ENCODE peak calls at places on chromosomes 4 and X, in eight cellular contexts. One of them, this sample, is unnamed.

GRCh38 chr4:173332963-173333657 is 1.0 kb downstream of the HMGB2 start:
- DNase-seq in activated CD4-positive, alpha-beta T cell treated with anti-CD3 and anti-CD28 coated beads for 24 hours: no peak
- DNase-seq in stimulated activated CD8-positive, alpha-beta memory T cell treated with anti-CD3 and anti-CD28 coated beads, Interleukin-7, amount 100 ng/mL, for 24 hours: no peak
- DNase-seq in hepatocyte: no peak
- DNase-seq in cardiac fibroblast: peak
- DNase-seq in H7: peak
- DNase-seq in NCI-H82: no peak
- DNase-seq in naive thymus-derived CD4-positive, alpha-beta T cell: no peak
- DNase-seq in this sample: no peak

GRCh38 chr4:113499696-113500095 is 261.8 kb downstream of the CAMK2D start:
- DNase-seq in activated CD4-positive, alpha-beta T cell treated with anti-CD3 and anti-CD28 coated beads for 24 hours: no peak
- DNase-seq in stimulated activated CD8-positive, alpha-beta memory T cell treated with anti-CD3 and anti-CD28 coated beads, Interleukin-7, amount 100 ng/mL, for 24 hours: no peak
- DNase-seq in hepatocyte: peak
- DNase-seq in cardiac fibroblast: peak
- DNase-seq in H7: no peak
- DNase-seq in NCI-H82: no peak
- DNase-seq in naive thymus-derived CD4-positive, alpha-beta T cell: no peak
- DNase-seq in this sample: no peak

GRCh38 chrX:107537815-107538214 is 88.4 kb downstream of the FRMPD3 start:
- DNase-seq in activated CD4-positive, alpha-beta T cell treated with anti-CD3 and anti-CD28 coated beads for 24 hours: peak
- DNase-seq in stimulated activated CD8-positive, alpha-beta memory T cell treated with anti-CD3 and anti-CD28 coated beads, Interleukin-7, amount 100 ng/mL, for 24 hours: peak
- DNase-seq in hepatocyte: peak
- DNase-seq in cardiac fibroblast: peak
- DNase-seq in H7: peak
- DNase-seq in NCI-H82: peak
- DNase-seq in naive thymus-derived CD4-positive, alpha-beta T cell: peak
- DNase-seq in this sample: no peak

GRCh38 chr4:23614284-23614892 is 275.5 kb downstream of the PPARGC1A start:
- DNase-seq in activated CD4-positive, alpha-beta T cell treated with anti-CD3 and anti-CD28 coated beads for 24 hours: no peak
- DNase-seq in stimulated activated CD8-positive, alpha-beta memory T cell treated with anti-CD3 and anti-CD28 coated beads, Interleukin-7, amount 100 ng/mL, for 24 hours: no peak
- DNase-seq in hepatocyte: peak
- DNase-seq in cardiac fibroblast: peak
- DNase-seq in H7: peak
- DNase-seq in NCI-H82: peak
- DNase-seq in naive thymus-derived CD4-positive, alpha-beta T cell: no peak
- DNase-seq in this sample: no peak

GRCh38 chr4:1460967-1461868 is 55.0 kb upstream of the NKX1-1 start:
- DNase-seq in activated CD4-positive, alpha-beta T cell treated with anti-CD3 and anti-CD28 coated beads for 24 hours: no peak
- DNase-seq in stimulated activated CD8-positive, alpha-beta memory T cell treated with anti-CD3 and anti-CD28 coated beads, Interleukin-7, amount 100 ng/mL, for 24 hours: no peak
- DNase-seq in hepatocyte: no peak
- DNase-seq in cardiac fibroblast: no peak
- DNase-seq in H7: peak
- DNase-seq in NCI-H82: no peak
- DNase-seq in naive thymus-derived CD4-positive, alpha-beta T cell: no peak
- DNase-seq in this sample: no peak

GRCh38 chr4:1576961-1577814 is 106.9 kb downstream of the FAM53A start:
- DNase-seq in activated CD4-positive, alpha-beta T cell treated with anti-CD3 and anti-CD28 coated beads for 24 hours: no peak
- DNase-seq in stimulated activated CD8-positive, alpha-beta memory T cell treated with anti-CD3 and anti-CD28 coated beads, Interleukin-7, amount 100 ng/mL, for 24 hours: no peak
- DNase-seq in hepatocyte: no peak
- DNase-seq in cardiac fibroblast: no peak
- DNase-seq in H7: peak
- DNase-seq in NCI-H82: peak
- DNase-seq in naive thymus-derived CD4-positive, alpha-beta T cell: no peak
- DNase-seq in this sample: no peak

GRCh38 chr4:1898007-1898406 is 26.8 kb downstream of the NSD2 start:
- DNase-seq in activated CD4-positive, alpha-beta T cell treated with anti-CD3 and anti-CD28 coated beads for 24 hours: no peak
- DNase-seq in stimulated activated CD8-positive, alpha-beta memory T cell treated with anti-CD3 and anti-CD28 coated beads, Interleukin-7, amount 100 ng/mL, for 24 hours: no peak
- DNase-seq in hepatocyte: no peak
- DNase-seq in cardiac fibroblast: no peak
- DNase-seq in H7: no peak
- DNase-seq in NCI-H82: no peak
- DNase-seq in naive thymus-derived CD4-positive, alpha-beta T cell: no peak
- DNase-seq in this sample: no peak

GRCh38 chrX:107014927-107015326 is 14.9 kb upstream of the MORC4 start:
- DNase-seq in activated CD4-positive, alpha-beta T cell treated with anti-CD3 and anti-CD28 coated beads for 24 hours: no peak
- DNase-seq in stimulated activated CD8-positive, alpha-beta memory T cell treated with anti-CD3 and anti-CD28 coated beads, Interleukin-7, amount 100 ng/mL, for 24 hours: no peak
- DNase-seq in hepatocyte: no peak
- DNase-seq in cardiac fibroblast: peak
- DNase-seq in H7: no peak
- DNase-seq in NCI-H82: no peak
- DNase-seq in naive thymus-derived CD4-positive, alpha-beta T cell: no peak
- DNase-seq in this sample: no peak

GRCh38 chrX:11427082-11428033 is 134.1 kb downstream of the AMELX start:
- DNase-seq in activated CD4-positive, alpha-beta T cell treated with anti-CD3 and anti-CD28 coated beads for 24 hours: no peak
- DNase-seq in stimulated activated CD8-positive, alpha-beta memory T cell treated with anti-CD3 and anti-CD28 coated beads, Interleukin-7, amount 100 ng/mL, for 24 hours: no peak
- DNase-seq in hepatocyte: peak
- DNase-seq in cardiac fibroblast: peak
- DNase-seq in H7: peak
- DNase-seq in NCI-H82: peak
- DNase-seq in naive thymus-derived CD4-positive, alpha-beta T cell: no peak
- DNase-seq in this sample: no peak